ENCODE peak calls at places on chromosomes 5 and 9, in ten cellular contexts. F is OCI-LY7; L is left ventricle myocardium inferior; S is A673; P is heart left ventricle; N is effector memory CD4-positive, alpha-beta T cell; K is naive thymus-derived CD4-positive, alpha-beta T cell; A is Karpas-422; H is cardiac muscle cell; E is H1. G is an unnamed sample.
A peak's percentile ranks its signal among the peaks of the same experiment; 100 is the strongest.

GRCh38 chr5:82334856-82335255 is 56.7 kb upstream of the RPS23 start:
- DNase-seq in P (no peak), E (no peak), H (peak; percentile 91), A (no peak), N (no peak), F (no peak), K (no peak), S (no peak), L (no peak), G (peak; percentile 76)

GRCh38 chr5:152607393-152608165 is 202.5 kb upstream of the NMUR2 start:
- DNase-seq in K (no peak), E (no peak), N (no peak), A (no peak), H (no peak), F (no peak), S (no peak), P (no peak), L (no peak), G (no peak)

GRCh38 chr5:96200611-96201010 is 232.4 kb downstream of the PCSK1 start:
- DNase-seq in E (no peak), L (no peak), A (no peak), S (no peak), N (no peak), P (no peak), F (no peak), H (no peak), K (no peak), G (no peak)

GRCh38 chr5:6862306-6862705 is 149.1 kb downstream of the TENT4A start:
- DNase-seq in H (no peak), N (no peak), A (no peak), S (no peak), P (no peak), F (no peak), K (no peak), L (no peak), E (no peak), G (no peak)

GRCh38 chr9:69672828-69673640 is 863 bp upstream of the APBA1 start:
- DNase-seq in F (peak; percentile 68), N (peak; percentile 37), L (peak; percentile 83), A (peak; percentile 73), E (peak; percentile 88), K (peak; percentile 51), H (peak; percentile 92), S (peak; percentile 95), P (peak; percentile 92), G (peak; percentile 86)

GRCh38 chr9:85640425-85640824 is 101.3 kb downstream of the AGTPBP1 start:
- DNase-seq in A (no peak), N (no peak), E (no peak), K (no peak), S (no peak), H (no peak), L (no peak), F (no peak), P (no peak), G (no peak)

GRCh38 chr9:128771094-128771721 is 519 bp downstream of the ZER1 start:
- DNase-seq in S (no peak), P (no peak), N (no peak), H (peak; percentile 61), E (no peak), F (peak; percentile 20), K (peak; percentile 34), L (no peak), A (no peak), G (no peak)

GRCh38 chr5:105836263-105836662 is 1834.5 kb downstream of the EFNA5 start:
- DNase-seq in P (no peak), E (no peak), A (no peak), H (no peak), S (no peak), N (no peak), K (no peak), L (no peak), F (no peak), G (no peak)

GRCh38 chr5:172896465-172896864 is 62.4 kb downstream of the ERGIC1 start:
- DNase-seq in K (no peak), H (no peak), S (no peak), F (no peak), L (no peak), A (no peak), E (no peak), P (no peak), N (no peak), G (no peak)

GRCh38 chr5:172897691-172898512 is 61.3 kb upstream of the RPL26L1 start:
- DNase-seq in E (no peak), K (no peak), A (no peak), S (no peak), F (no peak), H (no peak), P (no peak), N (no peak), L (no peak), G (peak; percentile 98)

GRCh38 chr5:172899436-172899835 is 59.8 kb upstream of the RPL26L1 start:
- DNase-seq in N (no peak), P (no peak), L (no peak), H (no peak), K (no peak), S (no peak), F (no peak), A (no peak), E (no peak), G (no peak)

GRCh38 chr5:172901012-172901780 is 58.0 kb upstream of the RPL26L1 start:
- DNase-seq in A (no peak), E (no peak), L (peak; percentile 61), K (no peak), F (no peak), S (no peak), N (no peak), H (peak; percentile 14), P (peak; percentile 74), G (peak; percentile 98)

DNA sequence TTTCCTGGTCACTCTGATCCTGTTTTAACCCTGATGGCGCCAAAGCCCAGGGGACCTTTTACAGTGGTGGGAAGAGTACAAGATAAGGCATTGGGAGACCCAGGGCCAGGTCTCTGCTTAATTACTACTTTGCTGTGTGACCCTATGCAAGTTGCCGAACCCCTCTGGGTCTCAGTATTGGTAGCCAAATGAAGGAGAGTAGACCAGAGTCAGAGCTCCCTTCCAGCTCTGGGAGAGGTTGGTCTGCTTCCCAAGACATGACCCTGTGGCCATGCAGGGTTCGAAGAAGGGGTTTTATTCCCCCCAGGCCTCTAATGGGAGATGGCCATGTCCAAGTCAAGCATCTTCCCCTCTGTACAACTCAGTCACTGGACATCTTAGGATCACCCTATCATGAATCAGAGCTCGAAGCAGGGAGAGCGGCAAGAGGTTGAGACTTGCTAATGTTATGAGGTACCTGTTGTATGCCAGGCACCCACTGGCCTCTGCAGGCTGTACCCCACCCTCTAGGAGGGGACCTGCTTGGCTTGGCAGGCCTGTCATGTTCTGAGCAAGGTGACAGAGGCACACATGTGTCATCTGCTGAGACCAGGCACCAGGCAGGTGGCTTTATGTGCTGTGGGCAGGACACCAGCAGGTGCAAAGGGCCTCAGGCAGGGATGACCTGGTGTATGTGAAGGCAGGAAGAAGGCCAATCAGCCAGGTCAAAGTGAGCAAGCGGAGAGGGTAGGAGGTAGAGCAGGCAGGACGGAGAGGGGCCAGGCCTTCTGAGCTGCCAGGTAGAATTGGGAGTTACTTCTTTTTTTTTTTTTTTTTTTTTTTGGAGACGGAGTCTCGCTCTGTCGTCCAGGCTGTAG is 60.5 kb upstream of the RPL26L1 start:
- DNase-seq in A (no peak), L (no peak), K (no peak), N (no peak), E (no peak), F (no peak), H (no peak), S (no peak), P (no peak), G (no peak)
- H3K4me1 ChIP-seq in A (no peaks in the 10 kb centered on the region), L (peaks cover 70% of the 10 kb centered on the region), K (no peaks in the 10 kb centered on the region), N (no peaks in the 10 kb centered on the region), E (no peaks in the 10 kb centered on the region), F (no peaks in the 10 kb centered on the region), H (peaks cover 9% of the 10 kb centered on the region), S (no peaks in the 10 kb centered on the region), P (peaks cover 62% of the 10 kb centered on the region), G (peaks cover 82% of the 10 kb centered on the region)

GRCh38 chr5:123819401-123819800 is 307.4 kb downstream of the CSNK1G3 start:
- DNase-seq in K (no peak), F (no peak), A (no peak), N (no peak), E (no peak), S (no peak), P (no peak), H (no peak), L (no peak), G (no peak)

GRCh38 chr5:123813937-123814624 is 302.1 kb downstream of the CSNK1G3 start:
- DNase-seq in P (no peak), S (peak; percentile 81), K (no peak), E (no peak), F (peak; percentile 22), N (no peak), A (peak; percentile 84), L (no peak), H (peak; percentile 64), G (no peak)

GRCh38 chr5:123819818-123820217 is 307.8 kb downstream of the CSNK1G3 start:
- DNase-seq in K (no peak), L (no peak), S (no peak), E (no peak), F (no peak), N (no peak), H (no peak), A (no peak), P (no peak), G (no peak)

GRCh38 chr5:123814796-123815479 is 303.0 kb downstream of the CSNK1G3 start:
- DNase-seq in A (peak; percentile 69), L (no peak), F (no peak), N (no peak), E (no peak), P (no peak), H (peak; percentile 56), S (peak; percentile 29), K (no peak), G (no peak)

DNA sequence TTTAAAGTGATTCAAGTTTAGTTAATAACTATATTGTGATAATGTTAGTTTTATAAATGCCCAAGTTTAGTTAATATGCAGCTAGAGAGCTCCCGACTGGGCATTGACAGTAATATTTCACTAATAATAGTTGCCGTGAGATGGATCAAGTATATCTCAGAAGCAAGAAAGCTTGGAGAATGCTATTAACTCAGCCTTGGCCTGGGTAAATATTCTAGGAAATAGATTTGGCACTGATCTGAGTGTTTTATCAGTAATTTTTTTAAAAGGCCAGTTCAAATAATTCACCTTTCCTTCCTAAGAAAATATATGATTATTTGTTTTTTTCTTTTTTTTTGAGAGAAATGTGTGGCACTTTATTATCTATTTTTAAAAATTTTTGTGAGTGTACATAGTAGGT is 305.3 kb downstream of the CSNK1G3 start:
- DNase-seq in E (no peak), A (no peak), F (no peak), H (no peak), L (no peak), S (no peak), K (no peak), N (no peak), P (no peak), G (no peak)
- H3K4me1 ChIP-seq in E (peaks cover 3% of the 10 kb centered on the region), A (peaks cover 36% of the 10 kb centered on the region), F (peaks cover 8% of the 10 kb centered on the region), H (peaks cover 39% of the 10 kb centered on the region), L (peaks cover 24% of the 10 kb centered on the region), S (peaks cover 33% of the 10 kb centered on the region), K (no peaks in the 10 kb centered on the region), N (no peaks in the 10 kb centered on the region), P (peaks cover 13% of the 10 kb centered on the region), G (peaks cover 19% of the 10 kb centered on the region)

DNA sequence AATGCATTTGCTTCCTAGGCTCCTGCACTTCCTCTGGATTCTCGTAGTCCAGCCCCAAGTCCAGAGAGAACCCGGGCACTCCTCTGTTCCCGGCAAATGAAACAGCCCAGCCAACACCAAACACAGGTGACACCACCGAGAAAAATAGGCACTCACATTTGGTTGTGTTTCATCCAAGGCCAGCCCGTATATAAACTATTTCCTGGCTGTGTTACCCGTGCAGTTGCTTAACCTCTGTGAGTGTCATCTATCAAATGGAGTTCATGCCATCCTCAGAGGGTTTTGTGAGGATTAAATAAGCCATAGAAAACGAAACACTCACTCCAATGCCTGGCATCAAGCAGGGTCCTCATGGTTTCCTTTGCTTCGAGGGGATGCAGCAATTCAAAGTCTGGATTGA is 115.2 kb downstream of the BOD1 start:
- DNase-seq in S (no peak), A (no peak), H (no peak), P (no peak), F (no peak), L (no peak), E (no peak), K (no peak), N (no peak), G (no peak)
- H3K4me1 ChIP-seq in S (no peaks in the 10 kb centered on the region), A (no peaks in the 10 kb centered on the region), H (peaks cover 9% of the 10 kb centered on the region), P (peaks cover 6% of the 10 kb centered on the region), F (no peaks in the 10 kb centered on the region), L (peaks cover 32% of the 10 kb centered on the region), E (peaks cover 2% of the 10 kb centered on the region), K (no peaks in the 10 kb centered on the region), N (no peaks in the 10 kb centered on the region), G (peaks cover 4% of the 10 kb centered on the region)

GRCh38 chr9:114181583-114182409 is 26.5 kb downstream of the COL27A1 start:
- DNase-seq in H (no peak), A (no peak), K (no peak), E (no peak), P (no peak), N (no peak), L (no peak), F (no peak), S (no peak), G (no peak)
- H3K4me1 ChIP-seq in H (peaks cover 26% of the 10 kb centered on the region), A (no peaks in the 10 kb centered on the region), K (no peaks in the 10 kb centered on the region), E (no peaks in the 10 kb centered on the region), P (peaks cover 46% of the 10 kb centered on the region), N (no peaks in the 10 kb centered on the region), L (peaks cover 79% of the 10 kb centered on the region), F (no peaks in the 10 kb centered on the region), S (peaks cover 15% of the 10 kb centered on the region), G (peaks cover 18% of the 10 kb centered on the region)

G was measured in SJSA1.